ENCODE peak calls at places on chromosomes 6 and 20, in nine cellular contexts. One of them, this sample, is unnamed.

GRCh38 chr20:6709865-6710595 is 57.5 kb upstream of the BMP2 start:
- DNase-seq in hepatocyte: peak; percentile 54
- DNase-seq in CD8-positive, alpha-beta T cell: no peak
- DNase-seq in A549: no peak
- DNase-seq in right lobe of liver: no peak
- DNase-seq in GM10248: no peak
- DNase-seq in MM.1S: no peak
- DNase-seq in T follicular helper cell: no peak
- DNase-seq in fibroblast of pulmonary artery: peak; percentile 8
- DNase-seq in this sample: no peak

GRCh38 chr20:63441777-63442493 is 30.5 kb downstream of the KCNQ2 start:
- DNase-seq in MM.1S: no peak
- DNase-seq in T follicular helper cell: peak; percentile 35
- DNase-seq in A549: peak; percentile 57
- DNase-seq in CD8-positive, alpha-beta T cell: peak; percentile 72
- DNase-seq in hepatocyte: peak; percentile 64
- DNase-seq in GM10248: peak; percentile 76
- DNase-seq in fibroblast of pulmonary artery: peak; percentile 33
- DNase-seq in right lobe of liver: no peak
- DNase-seq in this sample: peak; percentile 51

GRCh38 chr6:44004625-44005506 is 122.4 kb downstream of the MRPL14 start:
- DNase-seq in CD8-positive, alpha-beta T cell: no peak
- DNase-seq in hepatocyte: no peak
- DNase-seq in fibroblast of pulmonary artery: no peak
- DNase-seq in T follicular helper cell: no peak
- DNase-seq in GM10248: no peak
- DNase-seq in right lobe of liver: no peak
- DNase-seq in A549: no peak
- DNase-seq in MM.1S: no peak
- DNase-seq in this sample: no peak

GRCh38 chr6:131175559-131175958 is 40.3 kb downstream of the AKAP7 start:
- DNase-seq in right lobe of liver: no peak
- DNase-seq in T follicular helper cell: no peak
- DNase-seq in MM.1S: no peak
- DNase-seq in CD8-positive, alpha-beta T cell: no peak
- DNase-seq in A549: no peak
- DNase-seq in GM10248: no peak
- DNase-seq in fibroblast of pulmonary artery: no peak
- DNase-seq in hepatocyte: no peak
- DNase-seq in this sample: no peak

GRCh38 chr6:46323312-46323965 is 152.7 kb upstream of the ENPP5 start:
- DNase-seq in MM.1S: no peak
- DNase-seq in right lobe of liver: no peak
- DNase-seq in hepatocyte: peak; percentile 50
- DNase-seq in A549: no peak
- DNase-seq in CD8-positive, alpha-beta T cell: no peak
- DNase-seq in fibroblast of pulmonary artery: peak; percentile 81
- DNase-seq in GM10248: no peak
- DNase-seq in T follicular helper cell: no peak
- DNase-seq in this sample: no peak

GRCh38 chr6:157158897-157159296 is 164.4 kb downstream of the TMEM242 start:
- DNase-seq in MM.1S: no peak
- DNase-seq in fibroblast of pulmonary artery: no peak
- DNase-seq in GM10248: no peak
- DNase-seq in A549: no peak
- DNase-seq in T follicular helper cell: no peak
- DNase-seq in right lobe of liver: no peak
- DNase-seq in CD8-positive, alpha-beta T cell: no peak
- DNase-seq in hepatocyte: no peak
- DNase-seq in this sample: no peak

GRCh38 chr6:116287668-116288282 is 8.0 kb upstream of the TSPYL1 start:
- DNase-seq in right lobe of liver: no peak
- DNase-seq in T follicular helper cell: no peak
- DNase-seq in fibroblast of pulmonary artery: peak; percentile 78
- DNase-seq in A549: no peak
- DNase-seq in hepatocyte: peak; percentile 65
- DNase-seq in MM.1S: peak; percentile 43
- DNase-seq in GM10248: no peak
- DNase-seq in CD8-positive, alpha-beta T cell: no peak
- DNase-seq in this sample: no peak

GRCh38 chr6:111737065-111737521 is 131.4 kb upstream of the TRAF3IP2 start:
- DNase-seq in GM10248: no peak
- DNase-seq in hepatocyte: no peak
- DNase-seq in right lobe of liver: no peak
- DNase-seq in A549: no peak
- DNase-seq in T follicular helper cell: no peak
- DNase-seq in fibroblast of pulmonary artery: no peak
- DNase-seq in CD8-positive, alpha-beta T cell: no peak
- DNase-seq in MM.1S: no peak
- DNase-seq in this sample: no peak

GRCh38 chr6:56524891-56525703 is 117.6 kb downstream of the DST start:
- DNase-seq in fibroblast of pulmonary artery: peak; percentile 76
- DNase-seq in MM.1S: no peak
- DNase-seq in GM10248: no peak
- DNase-seq in hepatocyte: peak; percentile 52
- DNase-seq in right lobe of liver: no peak
- DNase-seq in A549: no peak
- DNase-seq in CD8-positive, alpha-beta T cell: no peak
- DNase-seq in T follicular helper cell: no peak
- DNase-seq in this sample: no peak

GRCh38 chr20:23782366-23782983 is 31.7 kb upstream of the CST1 start:
- DNase-seq in CD8-positive, alpha-beta T cell: no peak
- DNase-seq in right lobe of liver: no peak
- DNase-seq in T follicular helper cell: no peak
- DNase-seq in GM10248: peak; percentile 21
- DNase-seq in fibroblast of pulmonary artery: peak; percentile 35
- DNase-seq in hepatocyte: peak; percentile 57
- DNase-seq in MM.1S: peak; percentile 59
- DNase-seq in A549: peak; percentile 40
- DNase-seq in this sample: no peak

GRCh38 chr6:106516629-106517028 is 112.7 kb downstream of the RTN4IP1 start:
- DNase-seq in hepatocyte: no peak
- DNase-seq in right lobe of liver: no peak
- DNase-seq in CD8-positive, alpha-beta T cell: no peak
- DNase-seq in MM.1S: no peak
- DNase-seq in GM10248: no peak
- DNase-seq in fibroblast of pulmonary artery: no peak
- DNase-seq in A549: no peak
- DNase-seq in T follicular helper cell: no peak
- DNase-seq in this sample: no peak

GRCh38 chr6:170036916-170037315 is 254.0 kb downstream of the DLL1 start:
- DNase-seq in GM10248: no peak
- DNase-seq in A549: no peak
- DNase-seq in right lobe of liver: no peak
- DNase-seq in MM.1S: no peak
- DNase-seq in T follicular helper cell: no peak
- DNase-seq in CD8-positive, alpha-beta T cell: no peak
- DNase-seq in hepatocyte: no peak
- DNase-seq in fibroblast of pulmonary artery: no peak
- DNase-seq in this sample: no peak

GRCh38 chr6:146670161-146670560 is 71.4 kb downstream of the ADGB start:
- DNase-seq in GM10248: no peak
- DNase-seq in right lobe of liver: no peak
- DNase-seq in fibroblast of pulmonary artery: peak; percentile 5
- DNase-seq in MM.1S: no peak
- DNase-seq in CD8-positive, alpha-beta T cell: no peak
- DNase-seq in A549: no peak
- DNase-seq in hepatocyte: no peak
- DNase-seq in T follicular helper cell: no peak
- DNase-seq in this sample: no peak

GRCh38 chr20:50826121-50826520 is 31.3 kb downstream of the BCAS4 start:
- DNase-seq in GM10248: no peak
- DNase-seq in right lobe of liver: no peak
- DNase-seq in CD8-positive, alpha-beta T cell: no peak
- DNase-seq in A549: no peak
- DNase-seq in MM.1S: no peak
- DNase-seq in hepatocyte: no peak
- DNase-seq in fibroblast of pulmonary artery: no peak
- DNase-seq in T follicular helper cell: no peak
- DNase-seq in this sample: no peak

GRCh38 chr6:138289739-138290138 is 71.4 kb upstream of the PBOV1 start:
- DNase-seq in right lobe of liver: peak; percentile 74
- DNase-seq in fibroblast of pulmonary artery: no peak
- DNase-seq in A549: peak; percentile 6
- DNase-seq in hepatocyte: peak; percentile 38
- DNase-seq in T follicular helper cell: no peak
- DNase-seq in MM.1S: peak; percentile 30
- DNase-seq in CD8-positive, alpha-beta T cell: no peak
- DNase-seq in GM10248: no peak
- DNase-seq in this sample: no peak